ENCODE peak calls at places on chromosomes 11 and 22, in six cellular contexts. One of them, this sample, is unnamed.

GRCh38 chr11:77705195-77705876 is 67.7 kb upstream of the CLNS1A start:
- DNase-seq in HCT116: peak; percentile 71
- DNase-seq in GM12878: no peak
- DNase-seq in H1: no peak
- DNase-seq in HepG2: peak; percentile 71
- DNase-seq in K562: peak; percentile 29
- DNase-seq in this sample: no peak

GRCh38 chr11:127590319-127590718 is 589.7 kb upstream of the KIRREL3 start:
- DNase-seq in HCT116: no peak
- DNase-seq in GM12878: no peak
- DNase-seq in H1: no peak
- DNase-seq in HepG2: no peak
- DNase-seq in K562: no peak
- DNase-seq in this sample: no peak

GRCh38 chr11:125418396-125418795 is 77.7 kb downstream of the FEZ1 start:
- DNase-seq in HCT116: no peak
- DNase-seq in GM12878: no peak
- DNase-seq in H1: no peak
- DNase-seq in HepG2: no peak
- DNase-seq in K562: no peak
- DNase-seq in this sample: no peak

GRCh38 chr11:72673284-72673942 is 809 bp downstream of the PDE2A start:
- DNase-seq in HCT116: no peak
- DNase-seq in GM12878: no peak
- DNase-seq in H1: no peak
- DNase-seq in HepG2: no peak
- DNase-seq in K562: no peak
- DNase-seq in this sample: peak; percentile 52

GRCh38 chr22:38477515-38477914 is 9.6 kb downstream of the KDELR3 start:
- DNase-seq in HCT116: no peak
- DNase-seq in GM12878: no peak
- DNase-seq in H1: no peak
- DNase-seq in HepG2: no peak
- DNase-seq in K562: no peak
- DNase-seq in this sample: no peak

GRCh38 chr11:13720940-13721339 is 52.5 kb downstream of the FAR1 start:
- DNase-seq in HCT116: no peak
- DNase-seq in GM12878: no peak
- DNase-seq in H1: no peak
- DNase-seq in HepG2: no peak
- DNase-seq in K562: no peak
- DNase-seq in this sample: no peak

GRCh38 chr11:93330446-93330984 is at the start of gene DEUP1:
- DNase-seq in HCT116: no peak
- DNase-seq in GM12878: no peak
- DNase-seq in H1: no peak
- DNase-seq in HepG2: no peak
- DNase-seq in K562: peak; percentile 80
- DNase-seq in this sample: peak; percentile 50

GRCh38 chr11:130103296-130103814 is 33.7 kb downstream of the APLP2 start:
- DNase-seq in HCT116: no peak
- DNase-seq in GM12878: no peak
- DNase-seq in H1: no peak
- DNase-seq in HepG2: no peak
- DNase-seq in K562: no peak
- DNase-seq in this sample: no peak

GRCh38 chr11:110065189-110065588 is 28.0 kb upstream of the ZC3H12C start:
- DNase-seq in HCT116: no peak
- DNase-seq in GM12878: no peak
- DNase-seq in H1: no peak
- DNase-seq in HepG2: no peak
- DNase-seq in K562: no peak
- DNase-seq in this sample: no peak

GRCh38 chr11:14340721-14341120 is 18.3 kb downstream of the RRAS2 start:
- DNase-seq in HCT116: no peak
- DNase-seq in GM12878: no peak
- DNase-seq in H1: no peak
- DNase-seq in HepG2: no peak
- DNase-seq in K562: no peak
- DNase-seq in this sample: no peak

GRCh38 chr11:23995891-23996290 is 501.0 kb upstream of the LUZP2 start:
- DNase-seq in HCT116: no peak
- DNase-seq in GM12878: no peak
- DNase-seq in H1: no peak
- DNase-seq in HepG2: no peak
- DNase-seq in K562: no peak
- DNase-seq in this sample: no peak

GRCh38 chr22:50068096-50068495 is 10.0 kb upstream of the TTLL8 start:
- DNase-seq in HCT116: no peak
- DNase-seq in GM12878: no peak
- DNase-seq in H1: no peak
- DNase-seq in HepG2: no peak
- DNase-seq in K562: no peak
- DNase-seq in this sample: no peak

GRCh38 chr11:134412508-134413333 is 679 bp upstream of the B3GAT1 start:
- DNase-seq in HCT116: no peak
- DNase-seq in GM12878: no peak
- DNase-seq in H1: no peak
- DNase-seq in HepG2: no peak
- DNase-seq in K562: peak; percentile 31
- DNase-seq in this sample: peak; percentile 54

GRCh38 chr11:48093795-48094642 is 113.7 kb downstream of the PTPRJ start:
- DNase-seq in HCT116: no peak
- DNase-seq in GM12878: no peak
- DNase-seq in H1: no peak
- DNase-seq in HepG2: peak; percentile 77
- DNase-seq in K562: no peak
- DNase-seq in this sample: no peak

GRCh38 chr11:927871-928270 is 2.2 kb downstream of the AP2A2 start:
- DNase-seq in HCT116: no peak
- DNase-seq in GM12878: no peak
- DNase-seq in H1: no peak
- DNase-seq in HepG2: no peak
- DNase-seq in K562: no peak
- DNase-seq in this sample: no peak

GRCh38 chr11:64181506-64182411 is 4.2 kb upstream of the STIP1 start:
- DNase-seq in HCT116: peak; percentile 72
- DNase-seq in GM12878: no peak
- DNase-seq in H1: peak; percentile 36
- DNase-seq in HepG2: peak; percentile 82
- DNase-seq in K562: peak; percentile 79
- DNase-seq in this sample: peak; percentile 70

GRCh38 chr22:29359469-29359868 is 28.9 kb downstream of the AP1B1 start:
- DNase-seq in HCT116: peak; percentile 16
- DNase-seq in GM12878: no peak
- DNase-seq in H1: no peak
- DNase-seq in HepG2: peak; percentile 50
- DNase-seq in K562: peak; percentile 28
- DNase-seq in this sample: peak; percentile 68

GRCh38 chr11:11177156-11177808 is 175.8 kb downstream of the CSNK2A3 start:
- DNase-seq in HCT116: no peak
- DNase-seq in GM12878: no peak
- DNase-seq in H1: no peak
- DNase-seq in HepG2: no peak
- DNase-seq in K562: no peak
- DNase-seq in this sample: no peak

GRCh38 chr11:11173316-11174025 is 179.6 kb downstream of the CSNK2A3 start:
- DNase-seq in HCT116: no peak
- DNase-seq in GM12878: no peak
- DNase-seq in H1: no peak
- DNase-seq in HepG2: no peak
- DNase-seq in K562: no peak
- DNase-seq in this sample: no peak

GRCh38 chr11:11178671-11179070 is 174.4 kb downstream of the CSNK2A3 start:
- DNase-seq in HCT116: no peak
- DNase-seq in GM12878: no peak
- DNase-seq in H1: no peak
- DNase-seq in HepG2: no peak
- DNase-seq in K562: no peak
- DNase-seq in this sample: no peak

DNA sequence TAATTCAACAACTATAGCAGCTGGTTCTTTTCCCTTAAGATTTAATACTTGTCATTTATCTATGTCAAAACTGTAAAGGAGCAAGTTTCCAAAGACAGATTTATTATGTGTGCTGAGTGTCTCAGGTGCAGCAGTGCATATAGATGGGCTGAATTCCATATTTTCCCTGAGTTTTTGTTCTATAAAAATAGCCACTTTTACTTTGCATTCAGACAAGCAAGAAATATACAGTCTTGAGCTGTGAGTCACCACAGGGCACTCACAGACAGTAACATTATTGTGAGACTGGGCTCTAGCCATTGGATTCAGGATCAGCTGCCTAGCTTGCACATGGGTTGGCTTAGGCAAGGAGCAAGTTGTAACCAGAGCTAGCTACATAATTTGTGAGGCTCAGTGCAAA is 173.8 kb downstream of the CSNK2A3 start:
- DNase-seq in HCT116: peak; percentile 23
- DNase-seq in GM12878: no peak
- DNase-seq in H1: no peak
- DNase-seq in HepG2: no peak
- DNase-seq in K562: no peak
- DNase-seq in this sample: no peak
- TF ChIP-seq ATF3 in HCT116: no peak
- TF ChIP-seq ATF3 in GM12878: no peak
- TF ChIP-seq ATF3 in H1: no peak
- TF ChIP-seq ATF3 in HepG2: no peak
- TF ChIP-seq ATF3 in K562: no peak
- TF ChIP-seq ATF3 in this sample: no peak

GRCh38 chr11:70203749-70204465 is 811 bp downstream of the FADD start:
- DNase-seq in HCT116: peak; percentile 19
- DNase-seq in GM12878: peak; percentile 40
- DNase-seq in H1: no peak
- DNase-seq in HepG2: peak; percentile 59
- DNase-seq in K562: peak; percentile 69
- DNase-seq in this sample: no peak
- TF ChIP-seq ATF3 in HCT116: no peak
- TF ChIP-seq ATF3 in GM12878: peak; percentile 7
- TF ChIP-seq ATF3 in H1: no peak
- TF ChIP-seq ATF3 in HepG2: peak; percentile 16
- TF ChIP-seq ATF3 in K562: peak; percentile 93
- TF ChIP-seq ATF3 in this sample: no peak

DNA sequence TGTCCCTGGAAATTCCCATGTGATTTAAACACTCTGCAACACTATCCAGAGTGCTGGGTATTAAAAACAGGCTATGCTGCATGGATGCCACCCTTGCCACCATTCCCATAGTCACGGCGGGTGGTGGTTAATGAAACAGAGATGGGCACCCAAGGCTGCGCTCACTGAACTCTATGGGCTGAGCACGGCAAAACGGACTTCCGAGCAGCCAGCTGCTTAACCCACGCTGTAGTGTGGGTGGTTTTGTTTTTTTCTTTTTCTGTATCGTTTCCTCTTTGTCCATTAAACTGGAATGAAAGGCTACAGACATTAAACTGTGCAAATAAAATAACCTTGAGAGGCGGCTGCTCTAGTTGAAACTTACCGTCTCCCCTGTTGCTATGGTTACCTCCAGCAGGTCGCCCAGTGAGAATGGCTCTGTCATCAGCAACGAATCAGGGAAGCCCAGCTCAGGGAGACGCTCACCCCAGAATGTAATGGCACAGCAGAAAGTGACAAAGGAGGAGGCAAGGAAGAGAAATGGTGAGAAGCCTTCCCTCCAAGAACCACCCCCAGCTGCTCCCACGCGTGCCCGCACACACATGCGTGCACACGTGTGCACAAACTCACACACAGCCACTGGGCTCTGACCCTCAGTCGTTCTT is 102.1 kb downstream of the C11orf91 start:
- DNase-seq in HCT116: no peak
- DNase-seq in GM12878: no peak
- DNase-seq in H1: no peak
- DNase-seq in HepG2: no peak
- DNase-seq in K562: no peak
- DNase-seq in this sample: peak; percentile 29
- TF ChIP-seq ATF3 in HCT116: no peak
- TF ChIP-seq ATF3 in GM12878: no peak
- TF ChIP-seq ATF3 in H1: no peak
- TF ChIP-seq ATF3 in HepG2: no peak
- TF ChIP-seq ATF3 in K562: no peak
- TF ChIP-seq ATF3 in this sample: no peak

GRCh38 chr11:71180694-71181466 is 71.5 kb downstream of the SHANK2 start:
- DNase-seq in HCT116: no peak
- DNase-seq in GM12878: no peak
- DNase-seq in H1: no peak
- DNase-seq in HepG2: no peak
- DNase-seq in K562: no peak
- DNase-seq in this sample: no peak
- TF ChIP-seq ATF3 in HCT116: no peak
- TF ChIP-seq ATF3 in GM12878: no peak
- TF ChIP-seq ATF3 in H1: no peak
- TF ChIP-seq ATF3 in HepG2: no peak
- TF ChIP-seq ATF3 in K562: no peak
- TF ChIP-seq ATF3 in this sample: no peak

DNA sequence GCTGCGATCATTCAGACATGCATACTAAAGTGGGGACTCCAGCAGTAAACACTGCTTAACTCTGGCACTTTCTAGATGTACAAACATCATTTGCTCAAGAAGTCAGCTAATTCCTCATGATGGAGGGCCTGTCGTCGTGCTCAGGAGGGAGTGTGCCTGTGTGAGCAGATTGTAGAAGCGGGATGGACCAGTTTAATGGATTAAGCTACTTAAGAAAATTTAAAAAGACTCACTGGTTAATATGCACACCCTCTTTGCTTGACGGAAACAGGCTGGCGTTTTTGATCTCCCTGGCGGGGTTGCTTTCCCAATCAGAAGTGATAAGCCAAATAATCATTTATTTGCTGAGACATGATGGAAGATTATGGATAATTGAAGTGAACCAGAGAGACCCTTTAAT is 79.0 kb downstream of the LDLRAD3 start:
- DNase-seq in HCT116: no peak
- DNase-seq in GM12878: no peak
- DNase-seq in H1: no peak
- DNase-seq in HepG2: no peak
- DNase-seq in K562: no peak
- DNase-seq in this sample: no peak
- TF ChIP-seq ATF3 in HCT116: no peak
- TF ChIP-seq ATF3 in GM12878: no peak
- TF ChIP-seq ATF3 in H1: no peak
- TF ChIP-seq ATF3 in HepG2: no peak
- TF ChIP-seq ATF3 in K562: no peak
- TF ChIP-seq ATF3 in this sample: no peak

DNA sequence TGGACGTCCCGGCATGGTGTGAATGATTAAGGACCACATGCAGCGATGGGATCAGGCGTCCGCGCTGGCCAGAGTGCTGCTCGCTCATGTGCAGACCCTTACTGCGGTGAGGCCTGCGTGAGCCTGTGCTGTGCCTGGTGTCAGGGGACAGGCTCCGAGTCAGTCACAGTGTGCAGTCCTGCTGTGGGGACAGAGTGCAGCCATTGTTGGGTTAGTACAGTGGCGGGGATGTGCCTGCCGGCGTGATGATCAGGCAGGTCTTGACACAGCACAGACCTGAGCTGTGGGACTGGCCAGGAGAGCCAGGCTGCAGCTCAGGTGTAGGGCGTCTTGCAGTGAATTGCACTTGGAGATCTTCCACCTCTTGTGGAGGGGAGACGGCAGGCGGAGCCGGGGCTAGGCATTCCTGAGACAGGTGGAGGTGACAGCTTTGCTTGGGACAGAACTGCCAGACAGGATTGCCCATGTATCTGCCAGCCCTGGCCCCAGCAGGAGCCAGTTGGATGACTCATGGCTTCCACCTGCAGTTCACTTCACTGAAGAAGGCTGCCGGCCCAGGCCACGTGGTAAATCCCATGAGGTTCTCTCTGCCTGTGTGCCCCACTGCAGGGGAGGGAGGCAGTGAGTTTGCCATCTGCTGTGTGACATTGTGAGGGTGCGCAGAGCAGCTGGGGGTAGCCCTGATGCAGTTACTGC is 17.3 kb downstream of the TRMU start:
- DNase-seq in HCT116: no peak
- DNase-seq in GM12878: no peak
- DNase-seq in H1: no peak
- DNase-seq in HepG2: no peak
- DNase-seq in K562: no peak
- DNase-seq in this sample: no peak
- TF ChIP-seq ATF3 in HCT116: no peak
- TF ChIP-seq ATF3 in GM12878: no peak
- TF ChIP-seq ATF3 in H1: no peak
- TF ChIP-seq ATF3 in HepG2: no peak
- TF ChIP-seq ATF3 in K562: no peak
- TF ChIP-seq ATF3 in this sample: no peak

This sample was measured in WTC11.